ENCODE peak calls at places on chromosomes 12 and 14, in ten cellular contexts. One of them, this sample, is unnamed.

GRCh38 chr14:39765676-39766075 is 333.4 kb upstream of the FBXO33 start:
- DNase-seq in SK-MEL-5: no peak
- DNase-seq in HCEC 1CT: no peak
- DNase-seq in M059J: no peak
- DNase-seq in fibroblast of lung: no peak
- DNase-seq in SJSA1: no peak
- DNase-seq in AG10803: no peak
- DNase-seq in C1 segment of cervical spinal cord: no peak
- DNase-seq in HepG2: no peak
- DNase-seq in neural crest cell: no peak
- DNase-seq in this sample: no peak

GRCh38 chr12:66733839-66734238 is 55.0 kb upstream of the GRIP1 start:
- DNase-seq in SK-MEL-5: no peak
- DNase-seq in HCEC 1CT: no peak
- DNase-seq in M059J: no peak
- DNase-seq in fibroblast of lung: no peak
- DNase-seq in SJSA1: no peak
- DNase-seq in AG10803: no peak
- DNase-seq in C1 segment of cervical spinal cord: no peak
- DNase-seq in HepG2: no peak
- DNase-seq in neural crest cell: no peak
- DNase-seq in this sample: no peak

GRCh38 chr12:115506822-115507629 is 770.5 kb downstream of the MED13L start:
- DNase-seq in SK-MEL-5: no peak
- DNase-seq in HCEC 1CT: no peak
- DNase-seq in M059J: peak; percentile 9
- DNase-seq in fibroblast of lung: no peak
- DNase-seq in SJSA1: no peak
- DNase-seq in AG10803: no peak
- DNase-seq in C1 segment of cervical spinal cord: no peak
- DNase-seq in HepG2: peak; percentile 79
- DNase-seq in neural crest cell: no peak
- DNase-seq in this sample: no peak

GRCh38 chr12:93229494-93230310 is 148.0 kb upstream of the NUDT4 start:
- DNase-seq in SK-MEL-5: peak; percentile 16
- DNase-seq in HCEC 1CT: peak; percentile 95
- DNase-seq in M059J: peak; percentile 94
- DNase-seq in fibroblast of lung: peak; percentile 98
- DNase-seq in SJSA1: peak; percentile 42
- DNase-seq in AG10803: peak; percentile 79
- DNase-seq in C1 segment of cervical spinal cord: no peak
- DNase-seq in HepG2: peak; percentile 48
- DNase-seq in neural crest cell: no peak
- DNase-seq in this sample: no peak

GRCh38 chr14:101405171-101405883 is 156.0 kb upstream of the DIO3 start:
- DNase-seq in SK-MEL-5: no peak
- DNase-seq in HCEC 1CT: no peak
- DNase-seq in M059J: peak; percentile 12
- DNase-seq in fibroblast of lung: peak; percentile 99
- DNase-seq in SJSA1: no peak
- DNase-seq in AG10803: peak; percentile 22
- DNase-seq in C1 segment of cervical spinal cord: no peak
- DNase-seq in HepG2: no peak
- DNase-seq in neural crest cell: no peak
- DNase-seq in this sample: no peak

GRCh38 chr12:47705239-47705570 is 625 bp downstream of the RPAP3 start:
- DNase-seq in SK-MEL-5: no peak
- DNase-seq in HCEC 1CT: no peak
- DNase-seq in M059J: no peak
- DNase-seq in fibroblast of lung: peak; percentile 15
- DNase-seq in SJSA1: peak; percentile 38
- DNase-seq in AG10803: no peak
- DNase-seq in C1 segment of cervical spinal cord: no peak
- DNase-seq in HepG2: no peak
- DNase-seq in neural crest cell: no peak
- DNase-seq in this sample: no peak

GRCh38 chr12:124703852-124704251 is 136.4 kb upstream of the NCOR2 start:
- DNase-seq in SK-MEL-5: no peak
- DNase-seq in HCEC 1CT: no peak
- DNase-seq in M059J: no peak
- DNase-seq in fibroblast of lung: peak; percentile 41
- DNase-seq in SJSA1: no peak
- DNase-seq in AG10803: no peak
- DNase-seq in C1 segment of cervical spinal cord: no peak
- DNase-seq in HepG2: peak; percentile 67
- DNase-seq in neural crest cell: no peak
- DNase-seq in this sample: peak; percentile 15

GRCh38 chr12:12357697-12358476 is 1.0 kb downstream of the BORCS5 start:
- DNase-seq in SK-MEL-5: peak; percentile 13
- DNase-seq in HCEC 1CT: peak; percentile 37
- DNase-seq in M059J: peak; percentile 49
- DNase-seq in fibroblast of lung: no peak
- DNase-seq in SJSA1: no peak
- DNase-seq in AG10803: no peak
- DNase-seq in C1 segment of cervical spinal cord: peak; percentile 28
- DNase-seq in HepG2: no peak
- DNase-seq in neural crest cell: no peak
- DNase-seq in this sample: no peak

GRCh38 chr14:69711065-69711464 is 55.9 kb upstream of the SRSF5 start:
- DNase-seq in SK-MEL-5: no peak
- DNase-seq in HCEC 1CT: no peak
- DNase-seq in M059J: no peak
- DNase-seq in fibroblast of lung: peak; percentile 33
- DNase-seq in SJSA1: no peak
- DNase-seq in AG10803: peak; percentile 34
- DNase-seq in C1 segment of cervical spinal cord: no peak
- DNase-seq in HepG2: no peak
- DNase-seq in neural crest cell: no peak
- DNase-seq in this sample: peak; percentile 88

GRCh38 chr14:21070083-21070609 is at the start of gene ARHGEF40:
- DNase-seq in SK-MEL-5: peak; percentile 15
- DNase-seq in HCEC 1CT: peak; percentile 40
- DNase-seq in M059J: peak; percentile 58
- DNase-seq in fibroblast of lung: peak; percentile 41
- DNase-seq in SJSA1: peak; percentile 53
- DNase-seq in AG10803: peak; percentile 56
- DNase-seq in C1 segment of cervical spinal cord: peak; percentile 81
- DNase-seq in HepG2: no peak
- DNase-seq in neural crest cell: peak; percentile 62
- DNase-seq in this sample: peak; percentile 87

GRCh38 chr14:64092940-64093339 is 201.2 kb downstream of the ESR2 start:
- DNase-seq in SK-MEL-5: no peak
- DNase-seq in HCEC 1CT: no peak
- DNase-seq in M059J: no peak
- DNase-seq in fibroblast of lung: no peak
- DNase-seq in SJSA1: no peak
- DNase-seq in AG10803: no peak
- DNase-seq in C1 segment of cervical spinal cord: no peak
- DNase-seq in HepG2: no peak
- DNase-seq in neural crest cell: no peak
- DNase-seq in this sample: no peak

GRCh38 chr14:56855891-56856461 is 45.7 kb upstream of the OTX2 start:
- DNase-seq in SK-MEL-5: no peak
- DNase-seq in HCEC 1CT: no peak
- DNase-seq in M059J: no peak
- DNase-seq in fibroblast of lung: no peak
- DNase-seq in SJSA1: no peak
- DNase-seq in AG10803: no peak
- DNase-seq in C1 segment of cervical spinal cord: no peak
- DNase-seq in HepG2: peak; percentile 8
- DNase-seq in neural crest cell: peak; percentile 47
- DNase-seq in this sample: no peak

This sample was measured in left ventricle myocardium superior.